ENCODE peak calls at places on chromosome 19, in seven cellular contexts. W, L, Y, S, F, P and R are unnamed samples.

GRCh38 chr19:34662919-34663318 is 14.0 kb downstream of the SCGB2B2 start:
- DNase-seq in F (no peak), P (no peak), W (no peak), L (peak; percentile 25), Y (peak; percentile 80), S (peak; percentile 18), R (no peak)

GRCh38 chr19:33273065-33273736 is 29.1 kb downstream of the CEBPA start:
- DNase-seq in L (peak; percentile 22), W (no peak), P (no peak), F (no peak), S (no peak), Y (no peak), R (no peak)

GRCh38 chr19:54136864-54137113 is 773 bp upstream of the CNOT3 start:
- DNase-seq in Y (no peak), P (no peak), S (no peak), F (no peak), W (no peak), L (no peak), R (peak; percentile 97)

GRCh38 chr19:50837300-50837699 is 3.9 kb upstream of the KLK15 start:
- DNase-seq in W (no peak), L (no peak), S (no peak), P (no peak), Y (no peak), F (no peak), R (no peak)

GRCh38 chr19:6489278-6490061 is 7.9 kb upstream of the DENND1C start:
- DNase-seq in Y (peak; percentile 58), P (no peak), W (no peak), F (no peak), S (no peak), L (no peak), R (peak; percentile 79)

GRCh38 chr19:15448014-15448777 is 1.6 kb downstream of the WIZ start:
- DNase-seq in S (no peak), F (no peak), P (no peak), L (no peak), W (no peak), Y (no peak), R (no peak)

GRCh38 chr19:11984986-11985385 is 20.1 kb downstream of the ZNF763 start:
- DNase-seq in P (no peak), W (no peak), S (no peak), L (no peak), F (no peak), Y (no peak), R (peak; percentile 26)

GRCh38 chr19:43784981-43785808 is 4.4 kb upstream of the KCNN4 start:
- DNase-seq in W (no peak), Y (peak; percentile 79), P (peak; percentile 31), F (peak; percentile 57), S (no peak), L (peak; percentile 81), R (peak; percentile 71)

DNA sequence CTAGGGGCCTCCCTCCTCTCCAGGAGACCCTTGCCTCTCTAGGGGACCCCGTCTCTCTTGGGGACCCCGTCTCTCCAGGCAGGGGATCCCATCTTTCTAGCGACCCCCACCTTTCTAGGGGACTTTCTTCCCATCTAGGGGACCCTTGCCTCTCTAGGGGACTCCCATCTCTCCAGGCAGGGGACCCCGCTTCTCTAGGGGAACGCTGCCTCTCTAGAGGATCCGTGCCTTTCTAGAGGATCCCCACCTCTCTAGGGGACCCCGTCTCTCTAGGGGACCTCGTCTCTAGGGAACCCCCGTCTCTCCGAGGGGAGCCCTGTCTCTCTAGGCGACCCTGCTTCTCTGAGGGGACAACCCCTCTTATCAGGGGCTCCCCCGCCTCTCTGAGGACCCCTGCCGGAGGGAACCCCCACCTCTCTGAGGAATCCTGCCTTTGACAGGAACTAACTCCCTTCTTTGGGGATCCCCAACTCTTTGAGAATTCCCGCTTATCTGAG is 19.1 kb upstream of the GATAD2A start:
- DNase-seq in Y (no peak), S (no peak), P (no peak), F (no peak), L (no peak), W (no peak), R (no peak)
- TF ChIP-seq CTCF in Y (no peak), S (no peak), P (no peak), F (peak; percentile 45), L (no peak), W (no peak), R (peak; percentile 26)

GRCh38 chr19:46579286-46579944 is 21.7 kb upstream of the CALM3 start:
- DNase-seq in S (no peak), F (no peak), L (no peak), W (no peak), P (peak; percentile 41), Y (no peak), R (no peak)
- TF ChIP-seq CTCF in S (peak; percentile 41), F (no peak), L (no peak), W (peak; percentile 43), P (no peak), Y (peak; percentile 47), R (peak; percentile 31)

GRCh38 chr19:55686311-55687050 is 11.5 kb downstream of the EPN1 start:
- DNase-seq in W (no peak), S (no peak), L (no peak), P (no peak), F (no peak), Y (no peak), R (no peak)
- TF ChIP-seq CTCF in W (no peak), S (no peak), L (no peak), P (no peak), F (no peak), Y (no peak), R (no peak)

GRCh38 chr19:1651548-1652394 is 644 bp downstream of the TCF3 start:
- DNase-seq in W (no peak), Y (peak; percentile 76), F (no peak), L (peak; percentile 25), S (peak; percentile 31), P (peak; percentile 20), R (no peak)

GRCh38 chr19:1648926-1649541 is 3.4 kb downstream of the TCF3 start:
- DNase-seq in W (no peak), L (no peak), F (no peak), P (no peak), S (no peak), Y (peak; percentile 74), R (no peak)

GRCh38 chr19:1651061-1651547 is 1.3 kb downstream of the TCF3 start:
- DNase-seq in S (peak; percentile 51), Y (peak; percentile 94), P (peak; percentile 51), F (no peak), L (peak; percentile 24), W (no peak), R (peak; percentile 70)

GRCh38 chr19:1649706-1650626 is 2.4 kb downstream of the TCF3 start:
- DNase-seq in F (no peak), S (no peak), L (no peak), P (no peak), W (no peak), Y (no peak), R (no peak)

DNA sequence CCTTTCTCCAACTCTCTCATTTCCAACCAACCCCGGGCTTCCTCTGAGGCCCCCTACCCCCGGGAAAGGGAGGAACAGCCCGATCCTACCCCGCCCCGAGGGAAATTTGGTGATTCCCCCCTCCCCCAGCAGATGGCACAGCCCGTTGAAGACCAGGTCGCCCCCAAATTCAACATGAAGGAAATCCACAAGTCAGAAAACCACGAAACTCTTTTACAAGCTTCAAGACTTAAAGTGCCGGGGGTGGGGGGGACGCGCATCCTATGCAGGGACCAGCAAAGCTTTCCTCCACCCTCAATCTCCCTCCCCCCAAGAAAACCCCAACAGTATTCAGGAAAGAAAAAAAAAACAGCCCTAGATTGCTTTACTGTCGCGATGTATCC is 1.8 kb downstream of the TCF3 start:
- DNase-seq in L (no peak), W (no peak), S (no peak), F (no peak), Y (peak; percentile 55), P (no peak), R (no peak)
- TF ChIP-seq CTCF in L (no peak), W (no peak), S (no peak), F (peak; percentile 16), Y (peak; percentile 30), P (no peak), R (no peak)

GRCh38 chr19:38737921-38738731 is 6.1 kb downstream of the CAPN12 start:
- DNase-seq in P (no peak), Y (no peak), W (no peak), S (no peak), F (no peak), L (no peak), R (no peak)
- TF ChIP-seq CTCF in P (no peak), Y (no peak), W (no peak), S (no peak), F (no peak), L (no peak), R (no peak)

GRCh38 chr19:56611288-56611687 is 16.2 kb downstream of the ZNF71 start:
- DNase-seq in L (no peak), S (no peak), P (no peak), F (no peak), Y (no peak), W (no peak), R (no peak)
- TF ChIP-seq CTCF in L (no peak), S (no peak), P (no peak), F (no peak), Y (no peak), W (no peak), R (no peak)

GRCh38 chr19:49635530-49636229 is 4.3 kb downstream of the RRAS start:
- DNase-seq in W (no peak), F (no peak), S (no peak), Y (no peak), P (no peak), L (peak; percentile 20), R (no peak)
- TF ChIP-seq CTCF in W (no peak), F (peak; percentile 27), S (no peak), Y (no peak), P (no peak), L (no peak), R (no peak)

GRCh38 chr19:23436944-23437343 is 41.7 kb upstream of the ZNF91 start:
- DNase-seq in Y (peak; percentile 9), W (no peak), P (no peak), S (no peak), F (no peak), L (peak; percentile 2), R (no peak)
- TF ChIP-seq CTCF in Y (peak; percentile 25), W (peak; percentile 38), P (no peak), S (no peak), F (peak; percentile 48), L (peak; percentile 28), R (no peak)

GRCh38 chr19:30344446-30345425 is 27.4 kb upstream of the ZNF536 start:
- DNase-seq in W (no peak), F (no peak), Y (no peak), P (no peak), S (no peak), L (no peak), R (no peak)
- TF ChIP-seq CTCF in W (no peak), F (no peak), Y (no peak), P (no peak), S (no peak), L (no peak), R (no peak)